ENCODE peak calls at places on chromosome 15, in four cellular contexts. One of them, this sample, is unnamed.

GRCh38 chr15:85022860-85023403 is 41.3 kb downstream of the PDE8A start:
- DNase-seq in neural progenitor cell: no peak
- DNase-seq in colonic mucosa: no peak
- DNase-seq in HFF-Myc: no peak
- DNase-seq in this sample: no peak

GRCh38 chr15:95558131-95558530 is 772.4 kb upstream of the NR2F2 start:
- DNase-seq in neural progenitor cell: no peak
- DNase-seq in colonic mucosa: no peak
- DNase-seq in HFF-Myc: no peak
- DNase-seq in this sample: no peak

GRCh38 chr15:28984421-28985375 is 98.9 kb downstream of the APBA2 start:
- DNase-seq in neural progenitor cell: peak
- DNase-seq in colonic mucosa: no peak
- DNase-seq in HFF-Myc: peak
- DNase-seq in this sample: no peak

GRCh38 chr15:40092416-40093223 is 16.1 kb downstream of the BMF start:
- DNase-seq in neural progenitor cell: peak
- DNase-seq in colonic mucosa: peak
- DNase-seq in HFF-Myc: peak
- DNase-seq in this sample: no peak

GRCh38 chr15:92634641-92635272 is 20.8 kb downstream of the FAM174B start:
- DNase-seq in neural progenitor cell: no peak
- DNase-seq in colonic mucosa: no peak
- DNase-seq in HFF-Myc: no peak
- DNase-seq in this sample: no peak

GRCh38 chr15:77784361-77785292 is 151.9 kb upstream of the LINGO1 start:
- DNase-seq in neural progenitor cell: peak
- DNase-seq in colonic mucosa: peak
- DNase-seq in HFF-Myc: no peak
- DNase-seq in this sample: no peak

GRCh38 chr15:36406366-36406765 is 173.1 kb upstream of the CDIN1 start:
- DNase-seq in neural progenitor cell: no peak
- DNase-seq in colonic mucosa: no peak
- DNase-seq in HFF-Myc: no peak
- DNase-seq in this sample: no peak

GRCh38 chr15:60751985-60752952 is 273.3 kb upstream of the ICE2 start:
- DNase-seq in neural progenitor cell: no peak
- DNase-seq in colonic mucosa: peak
- DNase-seq in HFF-Myc: no peak
- DNase-seq in this sample: no peak

GRCh38 chr15:100893261-100893963 is 13.8 kb downstream of the ALDH1A3 start:
- DNase-seq in neural progenitor cell: no peak
- DNase-seq in colonic mucosa: no peak
- DNase-seq in HFF-Myc: no peak
- DNase-seq in this sample: no peak

GRCh38 chr15:40322531-40323238 is 807 bp upstream of the INAFM2 start:
- DNase-seq in neural progenitor cell: no peak
- DNase-seq in colonic mucosa: no peak
- DNase-seq in HFF-Myc: no peak
- DNase-seq in this sample: no peak

GRCh38 chr15:28896944-28897343 is 11.2 kb downstream of the APBA2 start:
- DNase-seq in neural progenitor cell: no peak
- DNase-seq in colonic mucosa: no peak
- DNase-seq in HFF-Myc: peak
- DNase-seq in this sample: no peak

GRCh38 chr15:100572362-100572983 is 29.5 kb downstream of the LINS1 start:
- DNase-seq in neural progenitor cell: no peak
- DNase-seq in colonic mucosa: no peak
- DNase-seq in HFF-Myc: no peak
- DNase-seq in this sample: no peak

GRCh38 chr15:73637527-73637926 is 4.3 kb upstream of the NPTN start:
- DNase-seq in neural progenitor cell: no peak
- DNase-seq in colonic mucosa: no peak
- DNase-seq in HFF-Myc: no peak
- DNase-seq in this sample: no peak

GRCh38 chr15:39990706-39991105 is 48.3 kb downstream of the SRP14 start:
- DNase-seq in neural progenitor cell: no peak
- DNase-seq in colonic mucosa: no peak
- DNase-seq in HFF-Myc: no peak
- DNase-seq in this sample: no peak

GRCh38 chr15:73926191-73927002 is at the start of gene LOXL1:
- DNase-seq in neural progenitor cell: peak
- DNase-seq in colonic mucosa: peak
- DNase-seq in HFF-Myc: peak
- DNase-seq in this sample: no peak

GRCh38 chr15:68578175-68578959 is 426 bp upstream of the CORO2B start:
- DNase-seq in neural progenitor cell: peak
- DNase-seq in colonic mucosa: peak
- DNase-seq in HFF-Myc: no peak
- DNase-seq in this sample: no peak

GRCh38 chr15:24734391-24734790 is 58.8 kb downstream of the NPAP1 start:
- DNase-seq in neural progenitor cell: no peak
- DNase-seq in colonic mucosa: no peak
- DNase-seq in HFF-Myc: no peak
- DNase-seq in this sample: no peak

GRCh38 chr15:89419370-89419984 is 76.9 kb downstream of the RHCG start:
- DNase-seq in neural progenitor cell: peak
- DNase-seq in colonic mucosa: peak
- DNase-seq in HFF-Myc: no peak
- DNase-seq in this sample: no peak

GRCh38 chr15:67178569-67179210 is 75.8 kb downstream of the AAGAB start:
- DNase-seq in neural progenitor cell: no peak
- DNase-seq in colonic mucosa: no peak
- DNase-seq in HFF-Myc: peak
- DNase-seq in this sample: no peak

GRCh38 chr15:73575636-73576247 is 57.4 kb downstream of the NPTN start:
- DNase-seq in neural progenitor cell: no peak
- DNase-seq in colonic mucosa: no peak
- DNase-seq in HFF-Myc: peak
- DNase-seq in this sample: no peak

GRCh38 chr15:90862964-90863721 is 5.2 kb upstream of the FURIN start:
- DNase-seq in neural progenitor cell: no peak
- DNase-seq in colonic mucosa: no peak
- DNase-seq in HFF-Myc: no peak
- DNase-seq in this sample: no peak

GRCh38 chr15:88382482-88382983 is 84.7 kb downstream of the MRPL46 start:
- DNase-seq in neural progenitor cell: no peak
- DNase-seq in colonic mucosa: no peak
- DNase-seq in HFF-Myc: no peak
- DNase-seq in this sample: no peak

GRCh38 chr15:79163395-79163794 is 72.8 kb upstream of the RASGRF1 start:
- DNase-seq in neural progenitor cell: no peak
- DNase-seq in colonic mucosa: no peak
- DNase-seq in HFF-Myc: no peak
- DNase-seq in this sample: no peak

GRCh38 chr15:67922971-67923646 is 83.3 kb upstream of the RNU6-1 start:
- DNase-seq in neural progenitor cell: no peak
- DNase-seq in colonic mucosa: no peak
- DNase-seq in HFF-Myc: no peak
- DNase-seq in this sample: no peak

GRCh38 chr15:43133429-43134156 is at the start of gene TMEM62:
- DNase-seq in neural progenitor cell: peak
- DNase-seq in colonic mucosa: peak
- DNase-seq in HFF-Myc: peak
- DNase-seq in this sample: peak
- TF ChIP-seq CTCF in neural progenitor cell: no peak
- TF ChIP-seq CTCF in colonic mucosa: no peak
- TF ChIP-seq CTCF in HFF-Myc: no peak
- TF ChIP-seq CTCF in this sample: no peak

DNA sequence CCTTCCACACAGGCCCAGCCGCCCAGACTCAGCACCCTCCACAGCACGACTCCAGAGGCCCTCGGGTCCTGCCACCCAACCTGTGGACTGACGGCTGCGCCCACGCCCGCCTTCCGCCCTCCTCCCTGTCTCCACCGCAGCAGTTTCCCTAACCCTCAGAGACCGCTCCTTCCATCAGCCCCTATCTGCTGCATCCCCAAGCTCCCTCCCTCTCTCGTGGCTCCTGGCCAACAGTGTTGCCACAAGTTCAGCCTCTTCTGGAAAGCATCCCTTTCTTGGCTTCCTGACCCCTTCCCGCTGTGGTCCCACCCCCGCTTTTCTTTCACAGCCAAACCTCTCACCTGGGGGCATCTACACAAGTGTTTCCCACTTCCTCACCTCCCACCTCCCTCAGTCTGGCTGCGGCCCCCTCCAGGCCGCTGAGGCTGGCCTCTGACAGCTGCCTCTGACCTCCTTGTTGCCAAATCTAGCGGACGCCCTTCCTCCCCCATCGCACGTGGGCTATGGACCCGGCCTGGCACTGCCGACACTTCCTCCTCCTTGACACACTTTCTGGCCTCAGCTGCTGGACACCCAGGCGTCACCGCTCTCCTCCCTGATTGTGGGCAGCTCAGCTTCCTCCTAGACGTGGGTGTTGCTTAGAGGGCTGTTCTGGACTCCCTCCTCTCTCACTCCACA is 168.8 kb upstream of the TLE3 start:
- DNase-seq in neural progenitor cell: no peak
- DNase-seq in colonic mucosa: peak
- DNase-seq in HFF-Myc: no peak
- DNase-seq in this sample: peak
- TF ChIP-seq CTCF in neural progenitor cell: no peak
- TF ChIP-seq CTCF in colonic mucosa: no peak
- TF ChIP-seq CTCF in HFF-Myc: no peak
- TF ChIP-seq CTCF in this sample: no peak

GRCh38 chr15:86213888-86214287 is 134.2 kb downstream of the AGBL1 start:
- DNase-seq in neural progenitor cell: no peak
- DNase-seq in colonic mucosa: no peak
- DNase-seq in HFF-Myc: no peak
- DNase-seq in this sample: no peak

GRCh38 chr15:86213420-86213819 is 133.7 kb downstream of the AGBL1 start:
- DNase-seq in neural progenitor cell: no peak
- DNase-seq in colonic mucosa: no peak
- DNase-seq in HFF-Myc: no peak
- DNase-seq in this sample: no peak
- TF ChIP-seq CTCF in neural progenitor cell: peak
- TF ChIP-seq CTCF in colonic mucosa: no peak
- TF ChIP-seq CTCF in HFF-Myc: no peak
- TF ChIP-seq CTCF in this sample: no peak

DNA sequence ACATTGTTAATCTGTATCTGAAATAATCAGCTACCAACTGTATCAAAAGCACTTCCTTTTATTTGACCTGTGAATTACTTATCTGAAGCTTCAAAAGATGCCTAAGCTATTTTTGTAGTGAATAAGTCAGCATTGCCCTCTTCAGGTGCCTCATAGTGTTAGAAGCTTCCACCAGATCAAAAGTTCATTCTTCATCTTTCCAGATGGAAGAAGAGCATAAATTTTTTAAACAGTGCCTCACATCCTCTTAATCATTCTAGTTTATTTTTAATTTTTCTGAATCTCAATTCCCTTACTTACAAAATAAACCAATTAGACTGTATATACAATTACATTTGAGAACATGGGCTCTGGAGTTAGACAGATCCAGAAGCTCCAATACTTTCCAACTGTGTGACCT is 65.0 kb downstream of the MYO5A start:
- DNase-seq in neural progenitor cell: no peak
- DNase-seq in colonic mucosa: no peak
- DNase-seq in HFF-Myc: no peak
- DNase-seq in this sample: no peak
- TF ChIP-seq CTCF in neural progenitor cell: no peak
- TF ChIP-seq CTCF in colonic mucosa: no peak
- TF ChIP-seq CTCF in HFF-Myc: no peak
- TF ChIP-seq CTCF in this sample: no peak

DNA sequence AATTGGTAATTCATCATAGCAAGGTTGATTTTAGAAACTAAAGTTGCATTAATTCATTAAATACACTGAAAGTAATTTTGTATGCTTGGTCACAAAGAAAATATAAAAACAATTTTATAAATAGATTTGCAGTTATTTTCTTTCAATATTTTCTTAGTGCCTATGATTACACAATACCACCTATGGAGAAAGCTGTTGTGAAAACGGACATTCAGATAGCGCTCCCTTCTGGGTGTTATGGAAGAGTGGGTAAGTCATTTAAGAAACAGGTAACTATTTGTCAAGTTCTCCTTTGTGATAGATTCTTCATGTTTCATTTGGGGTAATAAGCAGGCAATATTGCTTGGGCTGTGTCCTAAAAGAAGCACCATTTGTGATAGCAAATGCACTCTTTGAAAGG is 3.0 kb downstream of the DUT start:
- DNase-seq in neural progenitor cell: no peak
- DNase-seq in colonic mucosa: no peak
- DNase-seq in HFF-Myc: no peak
- DNase-seq in this sample: no peak
- TF ChIP-seq CTCF in neural progenitor cell: peak
- TF ChIP-seq CTCF in colonic mucosa: no peak
- TF ChIP-seq CTCF in HFF-Myc: no peak
- TF ChIP-seq CTCF in this sample: no peak

DNA sequence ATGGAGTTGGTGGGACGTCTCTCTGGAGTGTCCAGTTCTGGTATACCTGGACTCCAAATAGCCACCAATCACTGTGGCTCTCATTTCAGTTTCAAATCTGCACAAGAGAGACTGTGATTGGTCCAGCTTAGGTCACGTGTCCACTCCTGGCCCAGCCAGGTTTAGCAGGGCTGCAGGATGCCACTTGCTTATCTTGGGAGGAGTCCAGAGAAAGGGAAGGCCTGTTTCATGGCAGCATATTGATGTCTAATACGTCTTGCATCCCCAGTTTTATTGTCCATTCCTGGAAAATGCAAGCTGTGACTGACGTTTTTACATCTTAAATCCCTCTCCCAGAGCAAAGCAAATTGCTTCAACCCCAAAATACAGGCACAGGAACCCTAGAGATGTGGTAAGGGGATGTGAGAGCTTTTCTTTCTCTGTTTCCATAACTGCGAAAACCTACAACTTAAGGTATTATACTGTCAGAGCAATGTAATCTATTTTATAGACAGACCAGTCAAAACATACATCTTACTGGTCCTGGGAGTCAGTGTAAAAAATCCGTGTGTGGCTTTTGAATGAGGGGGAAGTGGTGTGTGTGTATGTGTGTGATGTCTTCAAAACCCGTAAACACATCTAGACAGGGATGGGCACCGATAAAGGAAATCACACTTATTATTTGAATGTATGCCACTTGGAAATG is 274.4 kb downstream of the TLE3 start:
- DNase-seq in neural progenitor cell: no peak
- DNase-seq in colonic mucosa: no peak
- DNase-seq in HFF-Myc: no peak
- DNase-seq in this sample: no peak
- TF ChIP-seq CTCF in neural progenitor cell: no peak
- TF ChIP-seq CTCF in colonic mucosa: no peak
- TF ChIP-seq CTCF in HFF-Myc: no peak
- TF ChIP-seq CTCF in this sample: no peak